ENCODE peak calls at places on chromosomes 2 and 18, in five cellular contexts. One of them, this sample, is unnamed. For H3K79me2, the result is how much of the 10 kb centered on the place peaks cover.

GRCh38 chr2:189131986-189132385 is 47.6 kb downstream of the COL5A2 start:
- DNase-seq in GM23338: no peak
- DNase-seq in fibroblast of lung: peak
- DNase-seq in mammary epithelial cell: no peak
- DNase-seq in GM12878: no peak
- DNase-seq in this sample: no peak

GRCh38 chr2:112621792-112622527 is 23.8 kb upstream of the SLC20A1 start:
- DNase-seq in GM12878: no peak
- DNase-seq in GM23338: no peak
- DNase-seq in fibroblast of lung: peak
- DNase-seq in mammary epithelial cell: peak
- DNase-seq in this sample: no peak

GRCh38 chr2:241811209-241811951 is 2.4 kb downstream of the NEU4 start:
- DNase-seq in fibroblast of lung: no peak
- DNase-seq in GM12878: no peak
- DNase-seq in GM23338: no peak
- DNase-seq in mammary epithelial cell: no peak
- DNase-seq in this sample: no peak

GRCh38 chr18:9319333-9319732 is 15.2 kb upstream of the TWSG1 start:
- DNase-seq in GM12878: no peak
- DNase-seq in fibroblast of lung: peak
- DNase-seq in mammary epithelial cell: no peak
- DNase-seq in GM23338: no peak
- DNase-seq in this sample: no peak

GRCh38 chr2:217597140-217597539 is 405.7 kb downstream of the TNS1 start:
- DNase-seq in fibroblast of lung: no peak
- DNase-seq in GM23338: no peak
- DNase-seq in mammary epithelial cell: no peak
- DNase-seq in GM12878: no peak
- DNase-seq in this sample: no peak

GRCh38 chr2:233443511-233444183 is 89.4 kb downstream of the DGKD start:
- DNase-seq in GM12878: peak
- DNase-seq in mammary epithelial cell: peak
- DNase-seq in fibroblast of lung: peak
- DNase-seq in GM23338: peak
- DNase-seq in this sample: peak

GRCh38 chr18:62450546-62451395 is 72.1 kb upstream of the ZCCHC2 start:
- DNase-seq in GM23338: no peak
- DNase-seq in mammary epithelial cell: peak
- DNase-seq in fibroblast of lung: peak
- DNase-seq in GM12878: no peak
- DNase-seq in this sample: no peak

GRCh38 chr2:209525336-209525735 is 101.5 kb downstream of the MAP2 start:
- DNase-seq in GM12878: no peak
- DNase-seq in fibroblast of lung: peak
- DNase-seq in mammary epithelial cell: no peak
- DNase-seq in GM23338: no peak
- DNase-seq in this sample: no peak

GRCh38 chr18:46411862-46412690 is 244.9 kb downstream of the LOXHD1 start:
- DNase-seq in GM23338: peak
- DNase-seq in fibroblast of lung: peak
- DNase-seq in GM12878: no peak
- DNase-seq in mammary epithelial cell: peak
- DNase-seq in this sample: no peak

GRCh38 chr2:162197095-162197825 is 45.2 kb upstream of the GCG start:
- DNase-seq in GM12878: no peak
- DNase-seq in GM23338: no peak
- DNase-seq in fibroblast of lung: peak
- DNase-seq in mammary epithelial cell: no peak
- DNase-seq in this sample: no peak

GRCh38 chr2:95268208-95269035 is 5.8 kb upstream of the PROM2 start:
- DNase-seq in GM23338: no peak
- DNase-seq in mammary epithelial cell: no peak
- DNase-seq in fibroblast of lung: no peak
- DNase-seq in GM12878: no peak
- DNase-seq in this sample: no peak

GRCh38 chr2:232518844-232519243 is 1.3 kb upstream of the PRSS56 start:
- DNase-seq in GM23338: no peak
- DNase-seq in mammary epithelial cell: no peak
- DNase-seq in fibroblast of lung: no peak
- DNase-seq in GM12878: no peak
- DNase-seq in this sample: no peak

GRCh38 chr2:241255542-241256167 is 59.8 kb downstream of the HDLBP start:
- DNase-seq in fibroblast of lung: no peak
- DNase-seq in GM12878: no peak
- DNase-seq in mammary epithelial cell: no peak
- DNase-seq in GM23338: no peak
- DNase-seq in this sample: no peak

GRCh38 chr2:45938649-45939511 is 287.4 kb downstream of the PRKCE start:
- DNase-seq in GM12878: no peak
- DNase-seq in mammary epithelial cell: peak
- DNase-seq in GM23338: peak
- DNase-seq in fibroblast of lung: peak
- DNase-seq in this sample: no peak

GRCh38 chr2:126359494-126359893 is 296.5 kb upstream of the GYPC start:
- DNase-seq in fibroblast of lung: no peak
- DNase-seq in GM23338: peak
- DNase-seq in GM12878: no peak
- DNase-seq in mammary epithelial cell: no peak
- DNase-seq in this sample: peak

GRCh38 chr2:9948721-9949120 is 2.8 kb upstream of the GRHL1 start:
- DNase-seq in GM23338: peak
- DNase-seq in fibroblast of lung: no peak
- DNase-seq in mammary epithelial cell: no peak
- DNase-seq in GM12878: no peak
- DNase-seq in this sample: no peak

GRCh38 chr2:34954758-34955157 is 1355.7 kb upstream of the FAM98A start:
- DNase-seq in GM23338: no peak
- DNase-seq in fibroblast of lung: no peak
- DNase-seq in GM12878: no peak
- DNase-seq in mammary epithelial cell: no peak
- DNase-seq in this sample: no peak

GRCh38 chr18:77087391-77088141 is 45.0 kb downstream of the MBP start:
- DNase-seq in GM23338: peak
- DNase-seq in mammary epithelial cell: no peak
- DNase-seq in fibroblast of lung: peak
- DNase-seq in GM12878: no peak
- DNase-seq in this sample: no peak

GRCh38 chr18:69948919-69949537 is 1.4 kb upstream of the CD226 start:
- DNase-seq in mammary epithelial cell: no peak
- DNase-seq in fibroblast of lung: no peak
- DNase-seq in GM12878: peak
- DNase-seq in GM23338: peak
- DNase-seq in this sample: no peak

GRCh38 chr2:7418343-7418742 is 501.1 kb downstream of the RNF144A start:
- DNase-seq in GM12878: no peak
- DNase-seq in mammary epithelial cell: no peak
- DNase-seq in fibroblast of lung: no peak
- DNase-seq in GM23338: no peak
- DNase-seq in this sample: no peak

GRCh38 chr2:85753525-85754312 is at the start of gene ATOH8:
- DNase-seq in GM23338: peak
- DNase-seq in mammary epithelial cell: peak
- DNase-seq in fibroblast of lung: peak
- DNase-seq in GM12878: no peak
- DNase-seq in this sample: peak

GRCh38 chr18:3652380-3653262 is 202.6 kb downstream of the TGIF1 start:
- DNase-seq in GM12878: no peak
- DNase-seq in GM23338: no peak
- DNase-seq in mammary epithelial cell: peak
- DNase-seq in fibroblast of lung: peak
- DNase-seq in this sample: no peak

GRCh38 chr2:167935803-167936110 is 311.6 kb downstream of the STK39 start:
- DNase-seq in GM12878: no peak
- DNase-seq in GM23338: no peak
- DNase-seq in mammary epithelial cell: no peak
- DNase-seq in fibroblast of lung: no peak
- DNase-seq in this sample: no peak

GRCh38 chr2:99940963-99941362 is 201.4 kb downstream of the AFF3 start:
- DNase-seq in GM12878: no peak
- DNase-seq in GM23338: no peak
- DNase-seq in mammary epithelial cell: no peak
- DNase-seq in fibroblast of lung: peak
- DNase-seq in this sample: no peak

GRCh38 chr2:24009680-24010476 is at the start of gene MFSD2B:
- DNase-seq in GM12878: no peak
- DNase-seq in GM23338: peak
- DNase-seq in fibroblast of lung: peak
- DNase-seq in mammary epithelial cell: no peak
- DNase-seq in this sample: no peak

GRCh38 chr18:10455726-10456453 is 1.5 kb downstream of the APCDD1 start:
- DNase-seq in GM12878: no peak
- DNase-seq in mammary epithelial cell: no peak
- DNase-seq in fibroblast of lung: no peak
- DNase-seq in GM23338: peak
- DNase-seq in this sample: no peak

GRCh38 chr2:158529379-158530110 is 72.8 kb downstream of the PKP4 start:
- DNase-seq in mammary epithelial cell: peak
- DNase-seq in GM23338: no peak
- DNase-seq in fibroblast of lung: peak
- DNase-seq in GM12878: no peak
- DNase-seq in this sample: no peak

GRCh38 chr2:160397530-160397865 is 96.1 kb downstream of the RBMS1 start:
- DNase-seq in GM23338: peak
- DNase-seq in mammary epithelial cell: no peak
- DNase-seq in fibroblast of lung: peak
- DNase-seq in GM12878: no peak
- DNase-seq in this sample: no peak

GRCh38 chr18:361100-361732 is 93.4 kb upstream of the THOC1 start:
- DNase-seq in fibroblast of lung: no peak
- DNase-seq in GM23338: no peak
- DNase-seq in GM12878: no peak
- DNase-seq in mammary epithelial cell: no peak
- DNase-seq in this sample: no peak

GRCh38 chr2:233674995-233675394 is 3.3 kb downstream of the UGT1A9 start:
- DNase-seq in GM12878: no peak
- DNase-seq in GM23338: peak
- DNase-seq in mammary epithelial cell: no peak
- DNase-seq in fibroblast of lung: no peak
- DNase-seq in this sample: no peak

GRCh38 chr18:63161728-63162195 is 157.8 kb downstream of the BCL2 start:
- DNase-seq in fibroblast of lung: peak
- DNase-seq in GM12878: peak
- DNase-seq in mammary epithelial cell: peak
- DNase-seq in GM23338: no peak
- DNase-seq in this sample: no peak

GRCh38 chr2:18412980-18413793 is 147.3 kb downstream of the RDH14 start:
- DNase-seq in mammary epithelial cell: no peak
- DNase-seq in GM12878: no peak
- DNase-seq in fibroblast of lung: peak
- DNase-seq in GM23338: no peak
- DNase-seq in this sample: no peak
- H3K27ac ChIP-seq in mammary epithelial cell: no peak
- H3K27ac ChIP-seq in GM12878: no peak
- H3K27ac ChIP-seq in fibroblast of lung: peak
- H3K27ac ChIP-seq in GM23338: no peak
- H3K27ac ChIP-seq in this sample: no peak

GRCh38 chr18:58843662-58844035 is 21.0 kb upstream of the ZNF532 start:
- DNase-seq in GM23338: no peak
- DNase-seq in mammary epithelial cell: no peak
- DNase-seq in GM12878: no peak
- DNase-seq in fibroblast of lung: no peak
- DNase-seq in this sample: no peak
- H2AFZ ChIP-seq in GM23338: no peak
- H2AFZ ChIP-seq in mammary epithelial cell: no peak
- H2AFZ ChIP-seq in GM12878: no peak
- H2AFZ ChIP-seq in fibroblast of lung: no peak
- H2AFZ ChIP-seq in this sample: no peak

GRCh38 chr2:74481432-74481831 is 1.4 kb downstream of the CCDC142 start:
- DNase-seq in fibroblast of lung: peak
- DNase-seq in GM12878: no peak
- DNase-seq in GM23338: no peak
- DNase-seq in mammary epithelial cell: no peak
- DNase-seq in this sample: no peak

GRCh38 chr2:74488643-74489481 is 6.0 kb downstream of the TTC31 start:
- DNase-seq in mammary epithelial cell: no peak
- DNase-seq in fibroblast of lung: no peak
- DNase-seq in GM12878: no peak
- DNase-seq in GM23338: no peak
- DNase-seq in this sample: no peak

GRCh38 chr2:74481961-74482800 is 617 bp downstream of the CCDC142 start:
- DNase-seq in fibroblast of lung: peak
- DNase-seq in mammary epithelial cell: peak
- DNase-seq in GM12878: no peak
- DNase-seq in GM23338: peak
- DNase-seq in this sample: peak

GRCh38 chr2:74486141-74486540 is 3.3 kb downstream of the TTC31 start:
- DNase-seq in GM12878: no peak
- DNase-seq in mammary epithelial cell: no peak
- DNase-seq in fibroblast of lung: no peak
- DNase-seq in GM23338: no peak
- DNase-seq in this sample: no peak

GRCh38 chr2:74482801-74483674 is at the start of the genes CCDC142 and TTC31:
- DNase-seq in fibroblast of lung: peak
- DNase-seq in mammary epithelial cell: peak
- DNase-seq in GM12878: peak
- DNase-seq in GM23338: peak
- DNase-seq in this sample: peak
- H3K79me2 ChIP-seq in fibroblast of lung: under half
- H3K79me2 ChIP-seq in mammary epithelial cell: under half
- H3K79me2 ChIP-seq in GM12878: under half
- H3K79me2 ChIP-seq in GM23338: under half
- H3K79me2 ChIP-seq in this sample: under half

DNA sequence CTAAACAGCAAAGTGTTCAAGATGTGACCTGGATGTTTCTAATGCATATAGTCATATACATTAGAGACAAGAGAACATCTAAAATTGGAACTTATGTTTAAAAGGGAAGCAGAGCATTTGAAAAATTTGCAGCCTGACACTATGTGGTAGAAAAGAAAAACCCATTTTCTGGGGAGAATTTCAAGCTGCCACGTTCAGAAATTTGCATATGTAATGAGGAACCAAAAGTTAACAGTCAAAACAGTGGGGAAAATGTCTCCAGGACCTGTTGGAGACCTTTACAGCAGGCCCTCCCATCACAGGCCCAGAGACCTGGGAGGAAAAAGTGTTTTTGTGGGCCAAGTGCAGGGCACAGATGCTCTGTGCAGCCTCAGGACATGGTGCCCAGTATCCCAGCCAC is 8.2 kb upstream of the TMEM18 start:
- DNase-seq in mammary epithelial cell: no peak
- DNase-seq in fibroblast of lung: no peak
- DNase-seq in GM23338: no peak
- DNase-seq in GM12878: no peak
- DNase-seq in this sample: no peak
- H3K27ac ChIP-seq in mammary epithelial cell: no peak
- H3K27ac ChIP-seq in fibroblast of lung: no peak
- H3K27ac ChIP-seq in GM23338: no peak
- H3K27ac ChIP-seq in GM12878: no peak
- H3K27ac ChIP-seq in this sample: no peak

GRCh38 chr2:175312137-175312536 is 130.6 kb upstream of the ATP5MC3 start:
- DNase-seq in fibroblast of lung: no peak
- DNase-seq in GM12878: no peak
- DNase-seq in mammary epithelial cell: no peak
- DNase-seq in GM23338: no peak
- DNase-seq in this sample: no peak

GRCh38 chr2:175309799-175310198 is 128.3 kb upstream of the ATP5MC3 start:
- DNase-seq in GM12878: no peak
- DNase-seq in fibroblast of lung: peak
- DNase-seq in GM23338: peak
- DNase-seq in mammary epithelial cell: no peak
- DNase-seq in this sample: peak

GRCh38 chr2:175308005-175308404 is 126.5 kb upstream of the ATP5MC3 start:
- DNase-seq in GM23338: no peak
- DNase-seq in GM12878: no peak
- DNase-seq in fibroblast of lung: no peak
- DNase-seq in mammary epithelial cell: no peak
- DNase-seq in this sample: no peak

GRCh38 chr2:175310813-175311504 is 129.4 kb upstream of the ATP5MC3 start:
- DNase-seq in mammary epithelial cell: no peak
- DNase-seq in fibroblast of lung: no peak
- DNase-seq in GM12878: no peak
- DNase-seq in GM23338: no peak
- DNase-seq in this sample: no peak
- H2AFZ ChIP-seq in mammary epithelial cell: no peak
- H2AFZ ChIP-seq in fibroblast of lung: no peak
- H2AFZ ChIP-seq in GM12878: no peak
- H2AFZ ChIP-seq in GM23338: no peak
- H2AFZ ChIP-seq in this sample: no peak

This sample was measured in OCI-LY7.